ENCODE peak calls at places on chromosomes 5 and 9, in ten cellular contexts. One of them, this sample, is unnamed.

GRCh38 chr5:93622240-93622885 is 39.3 kb downstream of the NR2F1 start:
- DNase-seq in endothelial cell of umbilical vein: no peak
- DNase-seq in sigmoid colon: no peak
- DNase-seq in BJ: no peak
- DNase-seq in prostate gland: no peak
- DNase-seq in lung: no peak
- DNase-seq in HepG2: peak
- DNase-seq in choroid plexus epithelial cell: peak
- DNase-seq in tibial artery: no peak
- DNase-seq in upper lobe of right lung: no peak
- DNase-seq in this sample: no peak

GRCh38 chr5:175711472-175712312 is 53.8 kb downstream of the HRH2 start:
- DNase-seq in lung: no peak
- DNase-seq in sigmoid colon: peak
- DNase-seq in upper lobe of right lung: peak
- DNase-seq in prostate gland: no peak
- DNase-seq in choroid plexus epithelial cell: no peak
- DNase-seq in BJ: no peak
- DNase-seq in tibial artery: no peak
- DNase-seq in endothelial cell of umbilical vein: no peak
- DNase-seq in HepG2: no peak
- DNase-seq in this sample: no peak

GRCh38 chr5:133240425-133241091 is 188.7 kb downstream of the HSPA4 start:
- DNase-seq in prostate gland: no peak
- DNase-seq in endothelial cell of umbilical vein: peak
- DNase-seq in upper lobe of right lung: no peak
- DNase-seq in sigmoid colon: no peak
- DNase-seq in choroid plexus epithelial cell: peak
- DNase-seq in lung: no peak
- DNase-seq in tibial artery: peak
- DNase-seq in HepG2: peak
- DNase-seq in BJ: peak
- DNase-seq in this sample: no peak

GRCh38 chr5:67887648-67888047 is 327.9 kb upstream of the PIK3R1 start:
- DNase-seq in lung: no peak
- DNase-seq in tibial artery: no peak
- DNase-seq in HepG2: no peak
- DNase-seq in BJ: no peak
- DNase-seq in endothelial cell of umbilical vein: no peak
- DNase-seq in upper lobe of right lung: no peak
- DNase-seq in prostate gland: no peak
- DNase-seq in choroid plexus epithelial cell: no peak
- DNase-seq in sigmoid colon: no peak
- DNase-seq in this sample: no peak

GRCh38 chr5:85604378-85604777 is 1013.4 kb upstream of the COX7C start:
- DNase-seq in BJ: no peak
- DNase-seq in upper lobe of right lung: no peak
- DNase-seq in endothelial cell of umbilical vein: no peak
- DNase-seq in sigmoid colon: no peak
- DNase-seq in prostate gland: no peak
- DNase-seq in HepG2: no peak
- DNase-seq in choroid plexus epithelial cell: no peak
- DNase-seq in tibial artery: no peak
- DNase-seq in lung: no peak
- DNase-seq in this sample: no peak

GRCh38 chr5:143116817-143117216 is 286.7 kb downstream of the NR3C1 start:
- DNase-seq in HepG2: no peak
- DNase-seq in prostate gland: no peak
- DNase-seq in lung: no peak
- DNase-seq in sigmoid colon: no peak
- DNase-seq in BJ: no peak
- DNase-seq in tibial artery: no peak
- DNase-seq in upper lobe of right lung: no peak
- DNase-seq in endothelial cell of umbilical vein: no peak
- DNase-seq in choroid plexus epithelial cell: no peak
- DNase-seq in this sample: no peak

GRCh38 chr9:89850633-89851325 is 246.0 kb downstream of the GADD45G start:
- DNase-seq in BJ: no peak
- DNase-seq in prostate gland: peak
- DNase-seq in endothelial cell of umbilical vein: no peak
- DNase-seq in choroid plexus epithelial cell: no peak
- DNase-seq in lung: peak
- DNase-seq in upper lobe of right lung: peak
- DNase-seq in HepG2: no peak
- DNase-seq in tibial artery: peak
- DNase-seq in sigmoid colon: peak
- DNase-seq in this sample: no peak

GRCh38 chr5:55234171-55234700 is 828 bp upstream of the CCNO start:
- DNase-seq in sigmoid colon: no peak
- DNase-seq in choroid plexus epithelial cell: peak
- DNase-seq in endothelial cell of umbilical vein: peak
- DNase-seq in lung: no peak
- DNase-seq in BJ: no peak
- DNase-seq in prostate gland: no peak
- DNase-seq in tibial artery: no peak
- DNase-seq in upper lobe of right lung: no peak
- DNase-seq in HepG2: no peak
- DNase-seq in this sample: no peak

GRCh38 chr9:87227456-87227855 is 270.2 kb upstream of the DAPK1 start:
- DNase-seq in prostate gland: no peak
- DNase-seq in tibial artery: no peak
- DNase-seq in HepG2: no peak
- DNase-seq in sigmoid colon: no peak
- DNase-seq in endothelial cell of umbilical vein: no peak
- DNase-seq in BJ: no peak
- DNase-seq in lung: no peak
- DNase-seq in choroid plexus epithelial cell: peak
- DNase-seq in upper lobe of right lung: no peak
- DNase-seq in this sample: no peak

GRCh38 chr9:91978739-91979414 is 28.8 kb upstream of the ROR2 start:
- DNase-seq in choroid plexus epithelial cell: peak
- DNase-seq in HepG2: no peak
- DNase-seq in tibial artery: no peak
- DNase-seq in BJ: peak
- DNase-seq in lung: no peak
- DNase-seq in endothelial cell of umbilical vein: peak
- DNase-seq in prostate gland: peak
- DNase-seq in sigmoid colon: no peak
- DNase-seq in upper lobe of right lung: no peak
- DNase-seq in this sample: no peak

GRCh38 chr9:2802494-2802921 is 41.4 kb downstream of the PUM3 start:
- DNase-seq in lung: no peak
- DNase-seq in endothelial cell of umbilical vein: no peak
- DNase-seq in tibial artery: no peak
- DNase-seq in HepG2: peak
- DNase-seq in BJ: no peak
- DNase-seq in choroid plexus epithelial cell: peak
- DNase-seq in upper lobe of right lung: no peak
- DNase-seq in prostate gland: no peak
- DNase-seq in sigmoid colon: no peak
- DNase-seq in this sample: no peak

DNA sequence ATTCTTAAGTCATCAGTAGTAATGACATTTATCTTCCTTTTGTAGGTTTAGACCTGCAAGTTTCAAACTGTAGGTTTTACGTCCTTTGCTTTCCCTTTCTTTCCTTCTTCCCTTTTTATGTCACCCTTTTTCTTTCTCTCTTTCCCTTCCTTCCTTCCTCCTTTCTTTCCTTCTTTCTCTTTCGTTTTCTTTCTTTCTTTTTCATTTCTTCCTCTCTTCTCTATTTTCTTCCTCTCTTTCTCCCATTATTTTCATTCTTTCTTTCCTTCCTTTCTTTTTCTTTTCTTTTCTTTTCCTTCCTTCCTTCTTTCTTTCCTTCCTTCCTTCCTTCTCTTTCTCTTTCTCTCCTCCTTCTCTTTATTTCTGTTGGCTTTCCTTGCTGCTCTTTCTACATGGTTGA is 59.9 kb downstream of the WDR36 start:
- DNase-seq in endothelial cell of umbilical vein: no peak
- DNase-seq in HepG2: no peak
- DNase-seq in choroid plexus epithelial cell: no peak
- DNase-seq in prostate gland: no peak
- DNase-seq in upper lobe of right lung: no peak
- DNase-seq in lung: no peak
- DNase-seq in tibial artery: no peak
- DNase-seq in sigmoid colon: no peak
- DNase-seq in BJ: no peak
- DNase-seq in this sample: no peak
- TF ChIP-seq CTCF in endothelial cell of umbilical vein: no peak
- TF ChIP-seq CTCF in HepG2: no peak
- TF ChIP-seq CTCF in choroid plexus epithelial cell: no peak
- TF ChIP-seq CTCF in prostate gland: no peak
- TF ChIP-seq CTCF in upper lobe of right lung: no peak
- TF ChIP-seq CTCF in lung: no peak
- TF ChIP-seq CTCF in tibial artery: no peak
- TF ChIP-seq CTCF in sigmoid colon: no peak
- TF ChIP-seq CTCF in BJ: no peak
- TF ChIP-seq CTCF in this sample: no peak

DNA sequence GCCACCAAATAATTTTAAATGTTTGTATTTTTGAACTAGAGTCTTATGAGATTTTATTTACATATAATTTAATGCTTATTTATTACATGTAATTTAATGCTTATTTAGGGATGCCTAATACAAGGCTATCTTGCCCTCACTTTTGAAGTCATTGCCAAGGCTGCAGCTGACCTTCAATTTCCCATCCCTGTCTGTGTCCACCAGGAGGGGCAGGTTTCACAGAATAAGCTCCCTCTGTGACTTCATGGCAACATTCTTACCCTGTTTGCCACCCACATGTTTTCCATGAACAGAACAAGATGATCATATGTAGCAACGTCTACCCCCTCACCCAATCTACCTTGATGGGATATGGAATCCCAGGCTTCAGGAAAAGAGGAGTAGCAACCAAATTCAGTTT is 27.0 kb downstream of the C5 start:
- DNase-seq in BJ: no peak
- DNase-seq in sigmoid colon: no peak
- DNase-seq in endothelial cell of umbilical vein: no peak
- DNase-seq in upper lobe of right lung: no peak
- DNase-seq in prostate gland: no peak
- DNase-seq in tibial artery: no peak
- DNase-seq in HepG2: peak
- DNase-seq in choroid plexus epithelial cell: peak
- DNase-seq in lung: no peak
- DNase-seq in this sample: no peak
- TF ChIP-seq CTCF in BJ: peak
- TF ChIP-seq CTCF in sigmoid colon: no peak
- TF ChIP-seq CTCF in endothelial cell of umbilical vein: no peak
- TF ChIP-seq CTCF in upper lobe of right lung: no peak
- TF ChIP-seq CTCF in prostate gland: no peak
- TF ChIP-seq CTCF in tibial artery: no peak
- TF ChIP-seq CTCF in HepG2: peak
- TF ChIP-seq CTCF in choroid plexus epithelial cell: peak
- TF ChIP-seq CTCF in lung: no peak
- TF ChIP-seq CTCF in this sample: peak

GRCh38 chr5:151082274-151082902 is 1.6 kb upstream of the TNIP1 start:
- DNase-seq in sigmoid colon: no peak
- DNase-seq in HepG2: peak
- DNase-seq in tibial artery: no peak
- DNase-seq in BJ: no peak
- DNase-seq in lung: no peak
- DNase-seq in prostate gland: no peak
- DNase-seq in choroid plexus epithelial cell: peak
- DNase-seq in upper lobe of right lung: peak
- DNase-seq in endothelial cell of umbilical vein: no peak
- DNase-seq in this sample: no peak
- TF ChIP-seq CTCF in sigmoid colon: no peak
- TF ChIP-seq CTCF in HepG2: peak
- TF ChIP-seq CTCF in tibial artery: peak
- TF ChIP-seq CTCF in BJ: peak
- TF ChIP-seq CTCF in lung: no peak
- TF ChIP-seq CTCF in prostate gland: no peak
- TF ChIP-seq CTCF in choroid plexus epithelial cell: peak
- TF ChIP-seq CTCF in upper lobe of right lung: peak
- TF ChIP-seq CTCF in endothelial cell of umbilical vein: no peak
- TF ChIP-seq CTCF in this sample: peak

GRCh38 chr5:141356133-141356532 is 1.3 kb downstream of the PCDHGA4 start:
- DNase-seq in BJ: no peak
- DNase-seq in prostate gland: no peak
- DNase-seq in lung: no peak
- DNase-seq in endothelial cell of umbilical vein: no peak
- DNase-seq in upper lobe of right lung: no peak
- DNase-seq in HepG2: no peak
- DNase-seq in tibial artery: no peak
- DNase-seq in sigmoid colon: no peak
- DNase-seq in choroid plexus epithelial cell: no peak
- DNase-seq in this sample: no peak

GRCh38 chr5:141362719-141363118 is 1.2 kb upstream of the PCDHGA5 start:
- DNase-seq in lung: no peak
- DNase-seq in choroid plexus epithelial cell: no peak
- DNase-seq in BJ: no peak
- DNase-seq in endothelial cell of umbilical vein: no peak
- DNase-seq in upper lobe of right lung: no peak
- DNase-seq in tibial artery: no peak
- DNase-seq in sigmoid colon: no peak
- DNase-seq in prostate gland: no peak
- DNase-seq in HepG2: no peak
- DNase-seq in this sample: no peak

GRCh38 chr5:141360685-141361084 is 891 bp downstream of the PCDHGB2 start:
- DNase-seq in sigmoid colon: no peak
- DNase-seq in lung: no peak
- DNase-seq in HepG2: no peak
- DNase-seq in upper lobe of right lung: no peak
- DNase-seq in prostate gland: no peak
- DNase-seq in tibial artery: no peak
- DNase-seq in endothelial cell of umbilical vein: no peak
- DNase-seq in BJ: no peak
- DNase-seq in choroid plexus epithelial cell: no peak
- DNase-seq in this sample: no peak

GRCh38 chr5:141356950-141357349 is 2.1 kb downstream of the PCDHGA4 start:
- DNase-seq in BJ: no peak
- DNase-seq in tibial artery: no peak
- DNase-seq in choroid plexus epithelial cell: no peak
- DNase-seq in prostate gland: no peak
- DNase-seq in sigmoid colon: no peak
- DNase-seq in endothelial cell of umbilical vein: no peak
- DNase-seq in HepG2: no peak
- DNase-seq in upper lobe of right lung: no peak
- DNase-seq in lung: no peak
- DNase-seq in this sample: no peak

DNA sequence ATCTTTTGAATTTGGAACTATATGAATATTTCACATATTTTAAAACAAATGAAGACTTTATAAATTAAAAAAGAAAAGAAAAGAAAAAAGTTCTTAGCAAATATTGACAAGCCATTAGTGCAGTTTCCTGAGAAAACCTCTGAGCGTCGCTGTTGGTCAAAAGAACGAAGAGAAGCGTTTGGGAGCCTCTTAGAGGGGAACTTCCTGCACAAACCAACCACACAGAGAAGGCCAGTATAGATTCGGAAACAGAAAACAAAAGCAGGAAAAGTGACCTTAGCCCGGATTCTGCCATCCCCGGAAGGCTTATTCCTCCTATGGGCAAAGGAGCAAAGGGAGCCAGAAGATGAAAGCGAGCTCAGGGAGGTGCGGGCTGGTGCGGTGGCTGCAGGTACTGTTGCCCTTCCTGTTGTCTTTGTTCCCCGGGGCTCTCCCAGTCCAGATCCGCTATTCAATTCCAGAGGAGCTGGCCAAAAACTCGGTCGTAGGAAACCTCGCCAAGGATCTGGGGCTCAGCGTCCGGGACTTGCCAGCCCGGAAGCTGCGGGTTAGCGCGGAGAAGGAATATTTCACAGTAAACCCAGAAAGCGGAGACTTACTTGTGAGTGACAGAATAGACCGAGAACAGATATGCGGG is at the start of gene PCDHGB2:
- DNase-seq in tibial artery: no peak
- DNase-seq in upper lobe of right lung: no peak
- DNase-seq in endothelial cell of umbilical vein: peak
- DNase-seq in lung: no peak
- DNase-seq in prostate gland: no peak
- DNase-seq in BJ: no peak
- DNase-seq in HepG2: peak
- DNase-seq in choroid plexus epithelial cell: peak
- DNase-seq in sigmoid colon: no peak
- DNase-seq in this sample: no peak
- TF ChIP-seq CTCF in tibial artery: no peak
- TF ChIP-seq CTCF in upper lobe of right lung: peak
- TF ChIP-seq CTCF in endothelial cell of umbilical vein: peak
- TF ChIP-seq CTCF in lung: no peak
- TF ChIP-seq CTCF in prostate gland: peak
- TF ChIP-seq CTCF in BJ: peak
- TF ChIP-seq CTCF in HepG2: peak
- TF ChIP-seq CTCF in choroid plexus epithelial cell: peak
- TF ChIP-seq CTCF in sigmoid colon: no peak
- TF ChIP-seq CTCF in this sample: peak